ENCODE peak calls at places on chromosome 14, in nine cellular contexts. X is progenitor cell of endocrine pancreas, V is HCT116, Q is GM23338, K is kidney epithelial cell, L is NCI-H2029, N is COR-L47, O is fibroblast of villous mesenchyme, S is fibroblast of mammary gland. I is an unnamed sample.

GRCh38 chr14:69673578-69674305 is 62.3 kb downstream of the SUSD6 start:
- DNase-seq in X (no peak), Q (peak), L (no peak), N (no peak), S (no peak), K (no peak), V (no peak), O (no peak), I (no peak)

GRCh38 chr14:101889898-101890297 is 74.5 kb upstream of the DYNC1H1 start:
- DNase-seq in X (no peak), N (no peak), V (no peak), Q (no peak), S (peak), K (no peak), L (no peak), O (peak), I (no peak)

GRCh38 chr14:66359500-66359899 is 126.7 kb upstream of the CCDC196 start:
- DNase-seq in L (peak), V (peak), N (peak), O (peak), X (no peak), Q (peak), S (peak), K (peak), I (no peak)

GRCh38 chr14:102830474-102831045 is 53.3 kb downstream of the TRAF3 start:
- DNase-seq in O (no peak), L (no peak), S (no peak), N (no peak), X (no peak), K (no peak), V (no peak), Q (no peak), I (no peak)

GRCh38 chr14:37988472-37988871 is 219.2 kb upstream of the SSTR1 start:
- DNase-seq in N (no peak), X (no peak), O (no peak), V (no peak), L (no peak), S (peak), Q (no peak), K (no peak), I (no peak)

GRCh38 chr14:52458721-52459085 is 93.6 kb downstream of the TXNDC16 start:
- DNase-seq in X (no peak), Q (no peak), V (no peak), L (no peak), O (peak), S (peak), N (no peak), K (no peak), I (no peak)

GRCh38 chr14:76917158-76917596 is 91.0 kb downstream of the LRRC74A start:
- DNase-seq in V (peak), O (peak), N (peak), X (peak), Q (peak), L (no peak), S (peak), K (no peak), I (peak)

GRCh38 chr14:30177776-30178175 is 250.1 kb upstream of the PRKD1 start:
- DNase-seq in V (no peak), O (no peak), X (no peak), K (no peak), N (peak), Q (no peak), S (peak), L (no peak), I (no peak)

GRCh38 chr14:53285064-53285463 is 131.9 kb upstream of the DDHD1 start:
- DNase-seq in L (no peak), O (no peak), X (no peak), Q (no peak), K (no peak), V (no peak), N (no peak), S (no peak), I (no peak)

GRCh38 chr14:26199599-26200370 is 398.0 kb downstream of the NOVA1 start:
- DNase-seq in Q (no peak), K (peak), N (no peak), L (no peak), O (no peak), V (no peak), X (no peak), S (peak), I (no peak)

GRCh38 chr14:76918176-76918750 is 92.1 kb downstream of the LRRC74A start:
- DNase-seq in N (no peak), Q (no peak), X (no peak), L (peak), O (peak), K (no peak), V (no peak), S (peak), I (no peak)

GRCh38 chr14:93538411-93538810 is 107.7 kb downstream of the UNC79 start:
- DNase-seq in L (no peak), K (no peak), S (peak), X (no peak), V (peak), N (peak), O (no peak), Q (peak), I (peak)

GRCh38 chr14:39381366-39381765 is 50.9 kb downstream of the FBXO33 start:
- DNase-seq in S (no peak), K (no peak), L (no peak), X (no peak), Q (no peak), N (no peak), O (no peak), V (no peak), I (no peak)

GRCh38 chr14:99064262-99064954 is 207.6 kb downstream of the BCL11B start:
- DNase-seq in X (no peak), S (no peak), L (no peak), V (no peak), Q (no peak), K (no peak), N (no peak), O (no peak), I (no peak)